ENCODE peak calls at places on chromosomes 11 and 22, in five cellular contexts. One of them, this sample, is unnamed.

GRCh38 chr11:126403658-126404057 is 48.2 kb downstream of the ST3GAL4 start:
- DNase-seq in GM18507: peak
- DNase-seq in HEK293T: no peak
- DNase-seq in stimulated activated CD4-positive, alpha-beta T cell treated with anti-CD3 and anti-CD28 coated beads, TNF-alpha, amount 100 ng/mL, for 24 hours: no peak
- DNase-seq in GM12892: peak
- DNase-seq in this sample: no peak

GRCh38 chr22:35124674-35125219 is 58.8 kb downstream of the ISX start:
- DNase-seq in GM18507: no peak
- DNase-seq in HEK293T: no peak
- DNase-seq in stimulated activated CD4-positive, alpha-beta T cell treated with anti-CD3 and anti-CD28 coated beads, TNF-alpha, amount 100 ng/mL, for 24 hours: no peak
- DNase-seq in GM12892: no peak
- DNase-seq in this sample: no peak

GRCh38 chr11:66727883-66728759 is 895 bp downstream of the SPTBN2 start:
- DNase-seq in GM18507: no peak
- DNase-seq in HEK293T: peak
- DNase-seq in stimulated activated CD4-positive, alpha-beta T cell treated with anti-CD3 and anti-CD28 coated beads, TNF-alpha, amount 100 ng/mL, for 24 hours: no peak
- DNase-seq in GM12892: no peak
- DNase-seq in this sample: no peak

GRCh38 chr22:35921777-35922176 is 106.8 kb downstream of the RBFOX2 start:
- DNase-seq in GM18507: no peak
- DNase-seq in HEK293T: peak
- DNase-seq in stimulated activated CD4-positive, alpha-beta T cell treated with anti-CD3 and anti-CD28 coated beads, TNF-alpha, amount 100 ng/mL, for 24 hours: peak
- DNase-seq in GM12892: no peak
- DNase-seq in this sample: no peak

GRCh38 chr11:70736461-70736860 is 338.1 kb downstream of the CTTN start:
- DNase-seq in GM18507: no peak
- DNase-seq in HEK293T: no peak
- DNase-seq in stimulated activated CD4-positive, alpha-beta T cell treated with anti-CD3 and anti-CD28 coated beads, TNF-alpha, amount 100 ng/mL, for 24 hours: no peak
- DNase-seq in GM12892: no peak
- DNase-seq in this sample: no peak

GRCh38 chr11:13335319-13335718 is 57.7 kb downstream of the BMAL1 start:
- DNase-seq in GM18507: no peak
- DNase-seq in HEK293T: peak
- DNase-seq in stimulated activated CD4-positive, alpha-beta T cell treated with anti-CD3 and anti-CD28 coated beads, TNF-alpha, amount 100 ng/mL, for 24 hours: peak
- DNase-seq in GM12892: no peak
- DNase-seq in this sample: peak

GRCh38 chr11:27930946-27931345 is 177.0 kb downstream of the KIF18A start:
- DNase-seq in GM18507: no peak
- DNase-seq in HEK293T: no peak
- DNase-seq in stimulated activated CD4-positive, alpha-beta T cell treated with anti-CD3 and anti-CD28 coated beads, TNF-alpha, amount 100 ng/mL, for 24 hours: no peak
- DNase-seq in GM12892: no peak
- DNase-seq in this sample: no peak

GRCh38 chr11:105181521-105181920 is 42.0 kb upstream of the CARD18 start:
- DNase-seq in GM18507: no peak
- DNase-seq in HEK293T: no peak
- DNase-seq in stimulated activated CD4-positive, alpha-beta T cell treated with anti-CD3 and anti-CD28 coated beads, TNF-alpha, amount 100 ng/mL, for 24 hours: no peak
- DNase-seq in GM12892: no peak
- DNase-seq in this sample: no peak

GRCh38 chr11:612201-612960 is 3.4 kb downstream of the IRF7 start:
- DNase-seq in GM18507: no peak
- DNase-seq in HEK293T: no peak
- DNase-seq in stimulated activated CD4-positive, alpha-beta T cell treated with anti-CD3 and anti-CD28 coated beads, TNF-alpha, amount 100 ng/mL, for 24 hours: no peak
- DNase-seq in GM12892: no peak
- DNase-seq in this sample: no peak

GRCh38 chr11:117735350-117735977 is 61.6 kb downstream of the DSCAML1 start:
- DNase-seq in GM18507: no peak
- DNase-seq in HEK293T: no peak
- DNase-seq in stimulated activated CD4-positive, alpha-beta T cell treated with anti-CD3 and anti-CD28 coated beads, TNF-alpha, amount 100 ng/mL, for 24 hours: no peak
- DNase-seq in GM12892: no peak
- DNase-seq in this sample: no peak

This sample was measured in 8988T.